ENCODE peak calls at places on chromosomes 12 and 14, in six cellular contexts. M is T follicular helper cell; F is stimulated activated CD4-positive, alpha-beta T cell treated with anti-CD3 and anti-CD28 coated beads, Interleukin-4, amount 100 ng/mL, for 48 hours; T is naive thymus-derived CD8-positive, alpha-beta T cell; D is epithelial cell of esophagus; O is NCI-H460. E is an unnamed sample.

GRCh38 chr12:105257321-105257728 is 21.4 kb upstream of the APPL2 start:
- DNase-seq in M (no peak), F (no peak), T (no peak), D (peak; percentile 73), O (no peak), E (no peak)

GRCh38 chr14:47857646-47858045 is 182.2 kb upstream of the MDGA2 start:
- DNase-seq in M (no peak), F (no peak), T (no peak), D (no peak), O (no peak), E (no peak)

GRCh38 chr12:40946612-40947194 is 241.4 kb upstream of the PDZRN4 start:
- DNase-seq in M (no peak), F (no peak), T (no peak), D (peak; percentile 55), O (peak; percentile 26), E (peak; percentile 1)

GRCh38 chr12:27534060-27534764 is 10.2 kb downstream of the PPFIBP1 start:
- DNase-seq in M (no peak), F (no peak), T (no peak), D (no peak), O (no peak), E (no peak)

GRCh38 chr14:100539319-100539645 is 47.9 kb downstream of the BEGAIN start:
- DNase-seq in M (no peak), F (no peak), T (no peak), D (no peak), O (no peak), E (no peak)

GRCh38 chr14:67999290-67999689 is 179.7 kb downstream of the RAD51B start:
- DNase-seq in M (no peak), F (no peak), T (no peak), D (peak; percentile 2), O (no peak), E (no peak)

GRCh38 chr12:82688035-82688501 is 1.4 kb downstream of the TMTC2 start:
- DNase-seq in M (no peak), F (no peak), T (no peak), D (no peak), O (no peak), E (no peak)

GRCh38 chr14:88986146-88986841 is 161.8 kb downstream of the TTC8 start:
- DNase-seq in M (no peak), F (no peak), T (no peak), D (peak; percentile 29), O (no peak), E (no peak)

GRCh38 chr12:41140117-41140516 is 48.0 kb upstream of the PDZRN4 start:
- DNase-seq in M (no peak), F (no peak), T (no peak), D (no peak), O (no peak), E (no peak)

GRCh38 chr12:4518106-4518728 is 20.5 kb upstream of the RAD51AP1 start:
- DNase-seq in M (no peak), F (no peak), T (no peak), D (peak; percentile 63), O (no peak), E (no peak)

GRCh38 chr12:106302401-106303201 is at the start of gene TCP11L2:
- DNase-seq in M (peak; percentile 92), F (peak; percentile 86), T (peak; percentile 95), D (peak; percentile 81), O (peak; percentile 69), E (peak; percentile 40)

E was measured in pulmonary artery endothelial cell.